ENCODE peak calls at places on chromosomes 2 and 18, in five cellular contexts. One of them, this sample, is unnamed.

GRCh38 chr2:164992818-164993217 is 37.5 kb upstream of the SLC38A11 start:
- DNase-seq in stimulated activated CD4-positive, alpha-beta T cell treated with anti-CD3 and anti-CD28 coated beads, Interleukin-1b, Interleukin-23, amount 100 ng/mL, for 1 hour: no peak
- DNase-seq in HAP-1: peak
- DNase-seq in stimulated activated CD8-positive, alpha-beta memory T cell treated with anti-CD3 and anti-CD28 coated beads, Interleukin-2, amount 100 ng/mL, for 48 hours: no peak
- DNase-seq in M059J: peak
- DNase-seq in this sample: no peak

GRCh38 chr2:116891191-116891590 is 923.3 kb upstream of the DDX18 start:
- DNase-seq in stimulated activated CD4-positive, alpha-beta T cell treated with anti-CD3 and anti-CD28 coated beads, Interleukin-1b, Interleukin-23, amount 100 ng/mL, for 1 hour: no peak
- DNase-seq in M059J: no peak
- DNase-seq in HAP-1: no peak
- DNase-seq in stimulated activated CD8-positive, alpha-beta memory T cell treated with anti-CD3 and anti-CD28 coated beads, Interleukin-2, amount 100 ng/mL, for 48 hours: no peak
- DNase-seq in this sample: no peak

GRCh38 chr2:45681675-45682074 is 30.2 kb downstream of the PRKCE start:
- DNase-seq in stimulated activated CD4-positive, alpha-beta T cell treated with anti-CD3 and anti-CD28 coated beads, Interleukin-1b, Interleukin-23, amount 100 ng/mL, for 1 hour: no peak
- DNase-seq in stimulated activated CD8-positive, alpha-beta memory T cell treated with anti-CD3 and anti-CD28 coated beads, Interleukin-2, amount 100 ng/mL, for 48 hours: no peak
- DNase-seq in HAP-1: no peak
- DNase-seq in M059J: peak
- DNase-seq in this sample: no peak

GRCh38 chr2:9594361-9595063 is 36.3 kb downstream of the YWHAQ start:
- DNase-seq in stimulated activated CD8-positive, alpha-beta memory T cell treated with anti-CD3 and anti-CD28 coated beads, Interleukin-2, amount 100 ng/mL, for 48 hours: no peak
- DNase-seq in M059J: peak
- DNase-seq in stimulated activated CD4-positive, alpha-beta T cell treated with anti-CD3 and anti-CD28 coated beads, Interleukin-1b, Interleukin-23, amount 100 ng/mL, for 1 hour: no peak
- DNase-seq in HAP-1: no peak
- DNase-seq in this sample: no peak

GRCh38 chr2:183490930-183491329 is 366.7 kb downstream of the NUP35 start:
- DNase-seq in stimulated activated CD8-positive, alpha-beta memory T cell treated with anti-CD3 and anti-CD28 coated beads, Interleukin-2, amount 100 ng/mL, for 48 hours: no peak
- DNase-seq in stimulated activated CD4-positive, alpha-beta T cell treated with anti-CD3 and anti-CD28 coated beads, Interleukin-1b, Interleukin-23, amount 100 ng/mL, for 1 hour: no peak
- DNase-seq in M059J: peak
- DNase-seq in HAP-1: no peak
- DNase-seq in this sample: no peak

GRCh38 chr2:222844323-222844722 is 16.5 kb upstream of the ACSL3 start:
- DNase-seq in stimulated activated CD4-positive, alpha-beta T cell treated with anti-CD3 and anti-CD28 coated beads, Interleukin-1b, Interleukin-23, amount 100 ng/mL, for 1 hour: no peak
- DNase-seq in stimulated activated CD8-positive, alpha-beta memory T cell treated with anti-CD3 and anti-CD28 coated beads, Interleukin-2, amount 100 ng/mL, for 48 hours: no peak
- DNase-seq in M059J: peak
- DNase-seq in HAP-1: no peak
- DNase-seq in this sample: no peak

GRCh38 chr2:203887680-203888079 is 20.1 kb downstream of the CTLA4 start:
- DNase-seq in M059J: no peak
- DNase-seq in stimulated activated CD4-positive, alpha-beta T cell treated with anti-CD3 and anti-CD28 coated beads, Interleukin-1b, Interleukin-23, amount 100 ng/mL, for 1 hour: no peak
- DNase-seq in HAP-1: no peak
- DNase-seq in stimulated activated CD8-positive, alpha-beta memory T cell treated with anti-CD3 and anti-CD28 coated beads, Interleukin-2, amount 100 ng/mL, for 48 hours: no peak
- DNase-seq in this sample: no peak

GRCh38 chr2:36376319-36376765 is 20.8 kb downstream of the CRIM1 start:
- DNase-seq in stimulated activated CD4-positive, alpha-beta T cell treated with anti-CD3 and anti-CD28 coated beads, Interleukin-1b, Interleukin-23, amount 100 ng/mL, for 1 hour: no peak
- DNase-seq in HAP-1: peak
- DNase-seq in M059J: peak
- DNase-seq in stimulated activated CD8-positive, alpha-beta memory T cell treated with anti-CD3 and anti-CD28 coated beads, Interleukin-2, amount 100 ng/mL, for 48 hours: no peak
- DNase-seq in this sample: no peak

GRCh38 chr18:48786621-48787522 is 163.9 kb downstream of the SMAD7 start:
- DNase-seq in stimulated activated CD8-positive, alpha-beta memory T cell treated with anti-CD3 and anti-CD28 coated beads, Interleukin-2, amount 100 ng/mL, for 48 hours: no peak
- DNase-seq in M059J: no peak
- DNase-seq in HAP-1: no peak
- DNase-seq in stimulated activated CD4-positive, alpha-beta T cell treated with anti-CD3 and anti-CD28 coated beads, Interleukin-1b, Interleukin-23, amount 100 ng/mL, for 1 hour: no peak
- DNase-seq in this sample: no peak

GRCh38 chr18:50051288-50051687 is 143.7 kb downstream of the MYO5B start:
- DNase-seq in M059J: peak
- DNase-seq in stimulated activated CD8-positive, alpha-beta memory T cell treated with anti-CD3 and anti-CD28 coated beads, Interleukin-2, amount 100 ng/mL, for 48 hours: no peak
- DNase-seq in stimulated activated CD4-positive, alpha-beta T cell treated with anti-CD3 and anti-CD28 coated beads, Interleukin-1b, Interleukin-23, amount 100 ng/mL, for 1 hour: no peak
- DNase-seq in HAP-1: peak
- DNase-seq in this sample: no peak

GRCh38 chr2:160388464-160389263 is 104.9 kb downstream of the RBMS1 start:
- DNase-seq in stimulated activated CD4-positive, alpha-beta T cell treated with anti-CD3 and anti-CD28 coated beads, Interleukin-1b, Interleukin-23, amount 100 ng/mL, for 1 hour: no peak
- DNase-seq in stimulated activated CD8-positive, alpha-beta memory T cell treated with anti-CD3 and anti-CD28 coated beads, Interleukin-2, amount 100 ng/mL, for 48 hours: no peak
- DNase-seq in M059J: no peak
- DNase-seq in HAP-1: no peak
- DNase-seq in this sample: peak

GRCh38 chr18:64271264-64271663 is 122.4 kb upstream of the LINC00305 start:
- DNase-seq in stimulated activated CD4-positive, alpha-beta T cell treated with anti-CD3 and anti-CD28 coated beads, Interleukin-1b, Interleukin-23, amount 100 ng/mL, for 1 hour: no peak
- DNase-seq in M059J: no peak
- DNase-seq in HAP-1: peak
- DNase-seq in stimulated activated CD8-positive, alpha-beta memory T cell treated with anti-CD3 and anti-CD28 coated beads, Interleukin-2, amount 100 ng/mL, for 48 hours: no peak
- DNase-seq in this sample: no peak

GRCh38 chr2:219571311-219572236 is at the start of gene OBSL1:
- DNase-seq in HAP-1: peak
- DNase-seq in M059J: peak
- DNase-seq in stimulated activated CD8-positive, alpha-beta memory T cell treated with anti-CD3 and anti-CD28 coated beads, Interleukin-2, amount 100 ng/mL, for 48 hours: no peak
- DNase-seq in stimulated activated CD4-positive, alpha-beta T cell treated with anti-CD3 and anti-CD28 coated beads, Interleukin-1b, Interleukin-23, amount 100 ng/mL, for 1 hour: no peak
- DNase-seq in this sample: no peak

GRCh38 chr2:74921236-74921736 is 37.2 kb upstream of the POLE4 start:
- DNase-seq in HAP-1: no peak
- DNase-seq in stimulated activated CD4-positive, alpha-beta T cell treated with anti-CD3 and anti-CD28 coated beads, Interleukin-1b, Interleukin-23, amount 100 ng/mL, for 1 hour: no peak
- DNase-seq in stimulated activated CD8-positive, alpha-beta memory T cell treated with anti-CD3 and anti-CD28 coated beads, Interleukin-2, amount 100 ng/mL, for 48 hours: no peak
- DNase-seq in M059J: no peak
- DNase-seq in this sample: no peak

GRCh38 chr2:85239102-85239501 is 88.7 kb downstream of the TGOLN2 start:
- DNase-seq in M059J: no peak
- DNase-seq in stimulated activated CD8-positive, alpha-beta memory T cell treated with anti-CD3 and anti-CD28 coated beads, Interleukin-2, amount 100 ng/mL, for 48 hours: no peak
- DNase-seq in HAP-1: no peak
- DNase-seq in stimulated activated CD4-positive, alpha-beta T cell treated with anti-CD3 and anti-CD28 coated beads, Interleukin-1b, Interleukin-23, amount 100 ng/mL, for 1 hour: no peak
- DNase-seq in this sample: no peak

GRCh38 chr2:200219400-200220113 is 86.9 kb upstream of the SPATS2L start:
- DNase-seq in stimulated activated CD4-positive, alpha-beta T cell treated with anti-CD3 and anti-CD28 coated beads, Interleukin-1b, Interleukin-23, amount 100 ng/mL, for 1 hour: no peak
- DNase-seq in M059J: no peak
- DNase-seq in stimulated activated CD8-positive, alpha-beta memory T cell treated with anti-CD3 and anti-CD28 coated beads, Interleukin-2, amount 100 ng/mL, for 48 hours: no peak
- DNase-seq in HAP-1: no peak
- DNase-seq in this sample: no peak

GRCh38 chr2:233013027-233013461 is at the start of gene NGEF:
- DNase-seq in HAP-1: no peak
- DNase-seq in M059J: no peak
- DNase-seq in stimulated activated CD8-positive, alpha-beta memory T cell treated with anti-CD3 and anti-CD28 coated beads, Interleukin-2, amount 100 ng/mL, for 48 hours: no peak
- DNase-seq in stimulated activated CD4-positive, alpha-beta T cell treated with anti-CD3 and anti-CD28 coated beads, Interleukin-1b, Interleukin-23, amount 100 ng/mL, for 1 hour: no peak
- DNase-seq in this sample: no peak

GRCh38 chr2:6788614-6789013 is 77.1 kb downstream of the CMPK2 start:
- DNase-seq in stimulated activated CD4-positive, alpha-beta T cell treated with anti-CD3 and anti-CD28 coated beads, Interleukin-1b, Interleukin-23, amount 100 ng/mL, for 1 hour: no peak
- DNase-seq in stimulated activated CD8-positive, alpha-beta memory T cell treated with anti-CD3 and anti-CD28 coated beads, Interleukin-2, amount 100 ng/mL, for 48 hours: no peak
- DNase-seq in M059J: no peak
- DNase-seq in HAP-1: no peak
- DNase-seq in this sample: no peak

GRCh38 chr18:45775241-45775676 is 50.2 kb upstream of the SIGLEC15 start:
- DNase-seq in HAP-1: no peak
- DNase-seq in M059J: peak
- DNase-seq in stimulated activated CD8-positive, alpha-beta memory T cell treated with anti-CD3 and anti-CD28 coated beads, Interleukin-2, amount 100 ng/mL, for 48 hours: peak
- DNase-seq in stimulated activated CD4-positive, alpha-beta T cell treated with anti-CD3 and anti-CD28 coated beads, Interleukin-1b, Interleukin-23, amount 100 ng/mL, for 1 hour: peak
- DNase-seq in this sample: peak

GRCh38 chr18:37502036-37502435 is 63.6 kb downstream of the CELF4 start:
- DNase-seq in stimulated activated CD8-positive, alpha-beta memory T cell treated with anti-CD3 and anti-CD28 coated beads, Interleukin-2, amount 100 ng/mL, for 48 hours: no peak
- DNase-seq in HAP-1: no peak
- DNase-seq in M059J: no peak
- DNase-seq in stimulated activated CD4-positive, alpha-beta T cell treated with anti-CD3 and anti-CD28 coated beads, Interleukin-1b, Interleukin-23, amount 100 ng/mL, for 1 hour: no peak
- DNase-seq in this sample: no peak

GRCh38 chr2:41914936-41915335 is 132.9 kb upstream of the PKDCC start:
- DNase-seq in stimulated activated CD4-positive, alpha-beta T cell treated with anti-CD3 and anti-CD28 coated beads, Interleukin-1b, Interleukin-23, amount 100 ng/mL, for 1 hour: no peak
- DNase-seq in M059J: no peak
- DNase-seq in stimulated activated CD8-positive, alpha-beta memory T cell treated with anti-CD3 and anti-CD28 coated beads, Interleukin-2, amount 100 ng/mL, for 48 hours: no peak
- DNase-seq in HAP-1: no peak
- DNase-seq in this sample: no peak

GRCh38 chr2:19474128-19474527 is 115.7 kb upstream of the OSR1 start:
- DNase-seq in M059J: peak
- DNase-seq in stimulated activated CD4-positive, alpha-beta T cell treated with anti-CD3 and anti-CD28 coated beads, Interleukin-1b, Interleukin-23, amount 100 ng/mL, for 1 hour: no peak
- DNase-seq in stimulated activated CD8-positive, alpha-beta memory T cell treated with anti-CD3 and anti-CD28 coated beads, Interleukin-2, amount 100 ng/mL, for 48 hours: no peak
- DNase-seq in HAP-1: no peak
- DNase-seq in this sample: peak

GRCh38 chr18:69490813-69491212 is 90.1 kb downstream of the DOK6 start:
- DNase-seq in stimulated activated CD4-positive, alpha-beta T cell treated with anti-CD3 and anti-CD28 coated beads, Interleukin-1b, Interleukin-23, amount 100 ng/mL, for 1 hour: no peak
- DNase-seq in HAP-1: no peak
- DNase-seq in stimulated activated CD8-positive, alpha-beta memory T cell treated with anti-CD3 and anti-CD28 coated beads, Interleukin-2, amount 100 ng/mL, for 48 hours: no peak
- DNase-seq in M059J: peak
- DNase-seq in this sample: no peak